ENCODE peak calls at places on chromosomes 2 and 18, in six cellular contexts. V is COR-L47; Y is left ventricle myocardium superior; X is T47D; I is GM12891; F is activated CD4-positive, CD25-positive, alpha-beta regulatory T cell. C is an unnamed sample.

GRCh38 chr2:1588994-1589611 is 155.2 kb downstream of the PXDN start:
- DNase-seq in V (no peak), Y (no peak), X (no peak), I (peak; percentile 60), F (no peak), C (no peak)

GRCh38 chr18:64175432-64175831 is 26.5 kb upstream of the LINC00305 start:
- DNase-seq in V (no peak), Y (no peak), X (no peak), I (no peak), F (no peak), C (no peak)

GRCh38 chr18:68284236-68284635 is 430.7 kb downstream of the TMX3 start:
- DNase-seq in V (no peak), Y (no peak), X (no peak), I (no peak), F (no peak), C (no peak)

GRCh38 chr2:146826388-146826787 is 1018.4 kb upstream of the ACVR2A start:
- DNase-seq in V (no peak), Y (no peak), X (no peak), I (no peak), F (no peak), C (no peak)

GRCh38 chr2:98932164-98932563 is 3.9 kb downstream of the CRACDL start:
- DNase-seq in V (peak; percentile 53), Y (no peak), X (no peak), I (no peak), F (no peak), C (no peak)

GRCh38 chr2:71939588-71940535 is 207.8 kb downstream of the CYP26B1 start:
- DNase-seq in V (no peak), Y (peak; percentile 69), X (no peak), I (no peak), F (no peak), C (no peak)

GRCh38 chr2:113324684-113325160 is 46.0 kb upstream of the PAX8 start:
- DNase-seq in V (peak; percentile 63), Y (peak; percentile 71), X (peak; percentile 42), I (peak; percentile 62), F (peak; percentile 6), C (no peak)

GRCh38 chr2:197258580-197258979 is 52.0 kb downstream of the ANKRD44 start:
- DNase-seq in V (no peak), Y (no peak), X (no peak), I (no peak), F (no peak), C (no peak)

GRCh38 chr18:40464032-40464431 is 1491.0 kb upstream of the PIK3C3 start:
- DNase-seq in V (no peak), Y (no peak), X (no peak), I (no peak), F (no peak), C (no peak)

GRCh38 chr2:84077504-84077903 is 381.6 kb downstream of the SUCLG1 start:
- DNase-seq in V (no peak), Y (no peak), X (no peak), I (no peak), F (no peak), C (peak; percentile 21)

GRCh38 chr2:184692137-184692734 is 93.9 kb downstream of the ZNF804A start:
- DNase-seq in V (peak; percentile 8), Y (no peak), X (no peak), I (no peak), F (no peak), C (no peak)

GRCh38 chr2:46669996-46670793 is 190.8 kb downstream of the TMEM247 start:
- DNase-seq in V (no peak), Y (no peak), X (no peak), I (no peak), F (no peak), C (no peak)

GRCh38 chr18:58279504-58280158 is 235.6 kb downstream of the NEDD4L start:
- DNase-seq in V (no peak), Y (no peak), X (no peak), I (no peak), F (no peak), C (no peak)

GRCh38 chr18:31857516-31858106 is 85.3 kb downstream of the TRAPPC8 start:
- DNase-seq in V (no peak), Y (no peak), X (no peak), I (no peak), F (no peak), C (no peak)

GRCh38 chr18:2134364-2134763 is 436.9 kb downstream of the METTL4 start:
- DNase-seq in V (peak; percentile 19), Y (no peak), X (no peak), I (no peak), F (no peak), C (no peak)

GRCh38 chr2:171862501-171862900 is 31.5 kb downstream of the SLC25A12 start:
- DNase-seq in V (no peak), Y (no peak), X (no peak), I (no peak), F (no peak), C (no peak)

GRCh38 chr2:27148801-27149439 is at the start of gene TCF23:
- DNase-seq in V (no peak), Y (no peak), X (no peak), I (no peak), F (no peak), C (no peak)

GRCh38 chr18:59514193-59514592 is 155.1 kb upstream of the LMAN1 start:
- DNase-seq in V (no peak), Y (peak; percentile 80), X (no peak), I (no peak), F (no peak), C (no peak)

GRCh38 chr2:11613297-11613696 is 56.7 kb downstream of the NTSR2 start:
- DNase-seq in V (no peak), Y (no peak), X (no peak), I (no peak), F (no peak), C (no peak)

GRCh38 chr18:58768293-58768974 is 96.2 kb upstream of the ZNF532 start:
- DNase-seq in V (peak; percentile 86), Y (peak; percentile 84), X (peak; percentile 59), I (peak; percentile 78), F (peak; percentile 37), C (peak; percentile 66)

GRCh38 chr18:26963292-26963691 is 97.8 kb upstream of the AQP4 start:
- DNase-seq in V (peak; percentile 24), Y (no peak), X (no peak), I (no peak), F (no peak), C (no peak)

GRCh38 chr2:239073270-239073669 is 225.4 kb downstream of the TWIST2 start:
- DNase-seq in V (no peak), Y (peak; percentile 81), X (no peak), I (no peak), F (no peak), C (no peak)

GRCh38 chr2:7539760-7540159 is 622.5 kb downstream of the RNF144A start:
- DNase-seq in V (no peak), Y (no peak), X (no peak), I (no peak), F (no peak), C (no peak)

GRCh38 chr18:21444465-21445023 is 156.0 kb downstream of the ESCO1 start:
- DNase-seq in V (peak; percentile 57), Y (no peak), X (peak; percentile 29), I (peak; percentile 14), F (no peak), C (peak; percentile 32)

GRCh38 chr18:28960146-28960545 is 783.2 kb upstream of the CDH2 start:
- DNase-seq in V (no peak), Y (no peak), X (no peak), I (no peak), F (no peak), C (no peak)

GRCh38 chr2:44268259-44268649 is 7.0 kb upstream of the SLC3A1 start:
- DNase-seq in V (no peak), Y (no peak), X (no peak), I (no peak), F (no peak), C (no peak)

GRCh38 chr2:134623796-134624195 is 95.0 kb downstream of the TMEM163 start:
- DNase-seq in V (no peak), Y (no peak), X (no peak), I (no peak), F (no peak), C (no peak)

GRCh38 chr2:222424729-222425671 is 657 bp downstream of the SGPP2 start:
- DNase-seq in V (peak; percentile 11), Y (peak; percentile 54), X (no peak), I (no peak), F (no peak), C (no peak)

GRCh38 chr2:157228946-157229345 is 28.6 kb upstream of the GALNT5 start:
- DNase-seq in V (no peak), Y (no peak), X (no peak), I (no peak), F (no peak), C (no peak)

GRCh38 chr2:96305979-96306308 is 598 bp upstream of the SNRNP200 start:
- DNase-seq in V (no peak), Y (no peak), X (no peak), I (no peak), F (no peak), C (no peak)

GRCh38 chr2:171066110-171066509 is 94.6 kb downstream of the TLK1 start:
- DNase-seq in V (no peak), Y (no peak), X (no peak), I (no peak), F (no peak), C (no peak)

GRCh38 chr2:200507179-200507578 is 2.7 kb downstream of the KCTD18 start:
- DNase-seq in V (no peak), Y (no peak), X (no peak), I (no peak), F (no peak), C (no peak)

GRCh38 chr2:213751446-213751845 is 467.2 kb downstream of the SPAG16 start:
- DNase-seq in V (no peak), Y (no peak), X (no peak), I (no peak), F (no peak), C (no peak)

GRCh38 chr2:133362061-133362476 is 206.2 kb downstream of the NCKAP5 start:
- DNase-seq in V (no peak), Y (no peak), X (no peak), I (no peak), F (no peak), C (no peak)

GRCh38 chr2:67393237-67393636 is 3.9 kb upstream of the ETAA1 start:
- DNase-seq in V (no peak), Y (no peak), X (no peak), I (no peak), F (no peak), C (no peak)

GRCh38 chr2:45006041-45006941 is 3.0 kb downstream of the SIX2 start:
- DNase-seq in V (no peak), Y (no peak), X (no peak), I (no peak), F (no peak), C (no peak)

GRCh38 chr2:230898661-230899091 is 26.4 kb downstream of the GPR55 start:
- DNase-seq in V (no peak), Y (no peak), X (no peak), I (no peak), F (no peak), C (no peak)

GRCh38 chr2:77633601-77634000 is 111.4 kb upstream of the LRRTM4 start:
- DNase-seq in V (no peak), Y (no peak), X (no peak), I (no peak), F (no peak), C (no peak)

GRCh38 chr2:72719416-72719815 is 106.4 kb downstream of the EXOC6B start:
- DNase-seq in V (no peak), Y (no peak), X (peak; percentile 3), I (no peak), F (no peak), C (peak; percentile 12)

C was measured in neuronal stem cell.